ENCODE peak calls at places on chromosomes 13 and 19, in five cellular contexts. One of them, this sample, is unnamed.

GRCh38 chr13:80011448-80012212 is 329.3 kb downstream of the SPRY2 start:
- DNase-seq in D721Med: no peak
- DNase-seq in HS-5: no peak
- DNase-seq in stimulated activated CD4-positive, alpha-beta T cell treated with anti-CD3 and anti-CD28 coated beads, Interleukin-12 subunit alpha, Interleukin-12 subunit beta, amount 100 ng/mL, for 48 hours: no peak
- DNase-seq in neural progenitor cell: no peak
- DNase-seq in this sample: no peak

GRCh38 chr19:35314858-35315470 is 14.0 kb upstream of the CD22 start:
- DNase-seq in D721Med: no peak
- DNase-seq in HS-5: no peak
- DNase-seq in stimulated activated CD4-positive, alpha-beta T cell treated with anti-CD3 and anti-CD28 coated beads, Interleukin-12 subunit alpha, Interleukin-12 subunit beta, amount 100 ng/mL, for 48 hours: no peak
- DNase-seq in neural progenitor cell: no peak
- DNase-seq in this sample: no peak

GRCh38 chr19:55179570-55180484 is at the start of gene SYT5:
- DNase-seq in D721Med: no peak
- DNase-seq in HS-5: no peak
- DNase-seq in stimulated activated CD4-positive, alpha-beta T cell treated with anti-CD3 and anti-CD28 coated beads, Interleukin-12 subunit alpha, Interleukin-12 subunit beta, amount 100 ng/mL, for 48 hours: peak
- DNase-seq in neural progenitor cell: peak
- DNase-seq in this sample: no peak

GRCh38 chr13:48843630-48844380 is 131.9 kb upstream of the FNDC3A start:
- DNase-seq in D721Med: no peak
- DNase-seq in HS-5: no peak
- DNase-seq in stimulated activated CD4-positive, alpha-beta T cell treated with anti-CD3 and anti-CD28 coated beads, Interleukin-12 subunit alpha, Interleukin-12 subunit beta, amount 100 ng/mL, for 48 hours: no peak
- DNase-seq in neural progenitor cell: no peak
- DNase-seq in this sample: no peak

GRCh38 chr13:37716796-37717195 is 118.2 kb upstream of the POSTN start:
- DNase-seq in D721Med: no peak
- DNase-seq in HS-5: no peak
- DNase-seq in stimulated activated CD4-positive, alpha-beta T cell treated with anti-CD3 and anti-CD28 coated beads, Interleukin-12 subunit alpha, Interleukin-12 subunit beta, amount 100 ng/mL, for 48 hours: no peak
- DNase-seq in neural progenitor cell: no peak
- DNase-seq in this sample: no peak

GRCh38 chr19:10402441-10403038 is 802 bp downstream of the CDC37 start:
- DNase-seq in D721Med: no peak
- DNase-seq in HS-5: peak
- DNase-seq in stimulated activated CD4-positive, alpha-beta T cell treated with anti-CD3 and anti-CD28 coated beads, Interleukin-12 subunit alpha, Interleukin-12 subunit beta, amount 100 ng/mL, for 48 hours: no peak
- DNase-seq in neural progenitor cell: peak
- DNase-seq in this sample: no peak

GRCh38 chr13:44257806-44258205 is 115.8 kb upstream of the SERP2 start:
- DNase-seq in D721Med: no peak
- DNase-seq in HS-5: no peak
- DNase-seq in stimulated activated CD4-positive, alpha-beta T cell treated with anti-CD3 and anti-CD28 coated beads, Interleukin-12 subunit alpha, Interleukin-12 subunit beta, amount 100 ng/mL, for 48 hours: no peak
- DNase-seq in neural progenitor cell: no peak
- DNase-seq in this sample: no peak

GRCh38 chr19:15640904-15641597 is 354 bp downstream of the CYP4F3 start:
- DNase-seq in D721Med: no peak
- DNase-seq in HS-5: no peak
- DNase-seq in stimulated activated CD4-positive, alpha-beta T cell treated with anti-CD3 and anti-CD28 coated beads, Interleukin-12 subunit alpha, Interleukin-12 subunit beta, amount 100 ng/mL, for 48 hours: no peak
- DNase-seq in neural progenitor cell: no peak
- DNase-seq in this sample: no peak

GRCh38 chr13:21846605-21847004 is 175.7 kb downstream of the FGF9 start:
- DNase-seq in D721Med: no peak
- DNase-seq in HS-5: no peak
- DNase-seq in stimulated activated CD4-positive, alpha-beta T cell treated with anti-CD3 and anti-CD28 coated beads, Interleukin-12 subunit alpha, Interleukin-12 subunit beta, amount 100 ng/mL, for 48 hours: no peak
- DNase-seq in neural progenitor cell: no peak
- DNase-seq in this sample: no peak

GRCh38 chr13:25267715-25268114 is 19.6 kb downstream of the MTMR6 start:
- DNase-seq in D721Med: no peak
- DNase-seq in HS-5: no peak
- DNase-seq in stimulated activated CD4-positive, alpha-beta T cell treated with anti-CD3 and anti-CD28 coated beads, Interleukin-12 subunit alpha, Interleukin-12 subunit beta, amount 100 ng/mL, for 48 hours: no peak
- DNase-seq in neural progenitor cell: no peak
- DNase-seq in this sample: no peak

GRCh38 chr19:50858896-50859295 is 4.2 kb downstream of the KLK3 start:
- DNase-seq in D721Med: no peak
- DNase-seq in HS-5: no peak
- DNase-seq in stimulated activated CD4-positive, alpha-beta T cell treated with anti-CD3 and anti-CD28 coated beads, Interleukin-12 subunit alpha, Interleukin-12 subunit beta, amount 100 ng/mL, for 48 hours: no peak
- DNase-seq in neural progenitor cell: no peak
- DNase-seq in this sample: no peak

GRCh38 chr19:4730740-4731171 is 7.1 kb upstream of the DPP9 start:
- DNase-seq in D721Med: no peak
- DNase-seq in HS-5: no peak
- DNase-seq in stimulated activated CD4-positive, alpha-beta T cell treated with anti-CD3 and anti-CD28 coated beads, Interleukin-12 subunit alpha, Interleukin-12 subunit beta, amount 100 ng/mL, for 48 hours: peak
- DNase-seq in neural progenitor cell: no peak
- DNase-seq in this sample: no peak

GRCh38 chr13:59946924-59947323 is 216.8 kb downstream of the DIAPH3 start:
- DNase-seq in D721Med: no peak
- DNase-seq in HS-5: peak
- DNase-seq in stimulated activated CD4-positive, alpha-beta T cell treated with anti-CD3 and anti-CD28 coated beads, Interleukin-12 subunit alpha, Interleukin-12 subunit beta, amount 100 ng/mL, for 48 hours: no peak
- DNase-seq in neural progenitor cell: no peak
- DNase-seq in this sample: no peak

GRCh38 chr13:25171517-25172302 is at the start of gene AMER2:
- DNase-seq in D721Med: peak
- DNase-seq in HS-5: no peak
- DNase-seq in stimulated activated CD4-positive, alpha-beta T cell treated with anti-CD3 and anti-CD28 coated beads, Interleukin-12 subunit alpha, Interleukin-12 subunit beta, amount 100 ng/mL, for 48 hours: no peak
- DNase-seq in neural progenitor cell: peak
- DNase-seq in this sample: no peak

GRCh38 chr19:41621654-41622053 is 5.2 kb downstream of the CEACAM4 start:
- DNase-seq in D721Med: no peak
- DNase-seq in HS-5: no peak
- DNase-seq in stimulated activated CD4-positive, alpha-beta T cell treated with anti-CD3 and anti-CD28 coated beads, Interleukin-12 subunit alpha, Interleukin-12 subunit beta, amount 100 ng/mL, for 48 hours: no peak
- DNase-seq in neural progenitor cell: no peak
- DNase-seq in this sample: no peak

GRCh38 chr13:76904507-76904906 is 18.3 kb upstream of the KCTD12 start:
- DNase-seq in D721Med: no peak
- DNase-seq in HS-5: no peak
- DNase-seq in stimulated activated CD4-positive, alpha-beta T cell treated with anti-CD3 and anti-CD28 coated beads, Interleukin-12 subunit alpha, Interleukin-12 subunit beta, amount 100 ng/mL, for 48 hours: no peak
- DNase-seq in neural progenitor cell: no peak
- DNase-seq in this sample: no peak

GRCh38 chr19:10764340-10764894 is 46.5 kb downstream of the DNM2 start:
- DNase-seq in D721Med: no peak
- DNase-seq in HS-5: no peak
- DNase-seq in stimulated activated CD4-positive, alpha-beta T cell treated with anti-CD3 and anti-CD28 coated beads, Interleukin-12 subunit alpha, Interleukin-12 subunit beta, amount 100 ng/mL, for 48 hours: no peak
- DNase-seq in neural progenitor cell: no peak
- DNase-seq in this sample: no peak

GRCh38 chr19:40600086-40600917 is 867 bp upstream of the LTBP4 start:
- DNase-seq in D721Med: no peak
- DNase-seq in HS-5: no peak
- DNase-seq in stimulated activated CD4-positive, alpha-beta T cell treated with anti-CD3 and anti-CD28 coated beads, Interleukin-12 subunit alpha, Interleukin-12 subunit beta, amount 100 ng/mL, for 48 hours: no peak
- DNase-seq in neural progenitor cell: peak
- DNase-seq in this sample: no peak

GRCh38 chr19:38409631-38410133 is 6.8 kb downstream of the FAM98C start:
- DNase-seq in D721Med: no peak
- DNase-seq in HS-5: no peak
- DNase-seq in stimulated activated CD4-positive, alpha-beta T cell treated with anti-CD3 and anti-CD28 coated beads, Interleukin-12 subunit alpha, Interleukin-12 subunit beta, amount 100 ng/mL, for 48 hours: no peak
- DNase-seq in neural progenitor cell: no peak
- DNase-seq in this sample: no peak

GRCh38 chr13:102968572-102969228 is 97.5 kb downstream of the SLC10A2 start:
- DNase-seq in D721Med: no peak
- DNase-seq in HS-5: no peak
- DNase-seq in stimulated activated CD4-positive, alpha-beta T cell treated with anti-CD3 and anti-CD28 coated beads, Interleukin-12 subunit alpha, Interleukin-12 subunit beta, amount 100 ng/mL, for 48 hours: no peak
- DNase-seq in neural progenitor cell: no peak
- DNase-seq in this sample: no peak

GRCh38 chr19:19600793-19601346 is 17.6 kb downstream of the PBX4 start:
- DNase-seq in D721Med: no peak
- DNase-seq in HS-5: no peak
- DNase-seq in stimulated activated CD4-positive, alpha-beta T cell treated with anti-CD3 and anti-CD28 coated beads, Interleukin-12 subunit alpha, Interleukin-12 subunit beta, amount 100 ng/mL, for 48 hours: no peak
- DNase-seq in neural progenitor cell: no peak
- DNase-seq in this sample: no peak

GRCh38 chr13:98143601-98144500 is 957 bp downstream of the FARP1 start:
- DNase-seq in D721Med: no peak
- DNase-seq in HS-5: no peak
- DNase-seq in stimulated activated CD4-positive, alpha-beta T cell treated with anti-CD3 and anti-CD28 coated beads, Interleukin-12 subunit alpha, Interleukin-12 subunit beta, amount 100 ng/mL, for 48 hours: no peak
- DNase-seq in neural progenitor cell: peak
- DNase-seq in this sample: no peak

GRCh38 chr13:48976677-48977625 is 1.2 kb downstream of the FNDC3A start:
- DNase-seq in D721Med: no peak
- DNase-seq in HS-5: no peak
- DNase-seq in stimulated activated CD4-positive, alpha-beta T cell treated with anti-CD3 and anti-CD28 coated beads, Interleukin-12 subunit alpha, Interleukin-12 subunit beta, amount 100 ng/mL, for 48 hours: no peak
- DNase-seq in neural progenitor cell: no peak
- DNase-seq in this sample: no peak

GRCh38 chr13:48043789-48044503 is 6.4 kb downstream of the NUDT15 start:
- DNase-seq in D721Med: no peak
- DNase-seq in HS-5: no peak
- DNase-seq in stimulated activated CD4-positive, alpha-beta T cell treated with anti-CD3 and anti-CD28 coated beads, Interleukin-12 subunit alpha, Interleukin-12 subunit beta, amount 100 ng/mL, for 48 hours: no peak
- DNase-seq in neural progenitor cell: no peak
- DNase-seq in this sample: no peak

GRCh38 chr13:110006304-110006703 is 219.9 kb upstream of the IRS2 start:
- DNase-seq in D721Med: no peak
- DNase-seq in HS-5: no peak
- DNase-seq in stimulated activated CD4-positive, alpha-beta T cell treated with anti-CD3 and anti-CD28 coated beads, Interleukin-12 subunit alpha, Interleukin-12 subunit beta, amount 100 ng/mL, for 48 hours: no peak
- DNase-seq in neural progenitor cell: no peak
- DNase-seq in this sample: no peak

GRCh38 chr13:75600371-75600770 is 35.8 kb upstream of the LMO7 start:
- DNase-seq in D721Med: no peak
- DNase-seq in HS-5: no peak
- DNase-seq in stimulated activated CD4-positive, alpha-beta T cell treated with anti-CD3 and anti-CD28 coated beads, Interleukin-12 subunit alpha, Interleukin-12 subunit beta, amount 100 ng/mL, for 48 hours: no peak
- DNase-seq in neural progenitor cell: no peak
- DNase-seq in this sample: no peak

GRCh38 chr13:98141938-98142426 is 912 bp upstream of the FARP1 start:
- DNase-seq in D721Med: no peak
- DNase-seq in HS-5: no peak
- DNase-seq in stimulated activated CD4-positive, alpha-beta T cell treated with anti-CD3 and anti-CD28 coated beads, Interleukin-12 subunit alpha, Interleukin-12 subunit beta, amount 100 ng/mL, for 48 hours: no peak
- DNase-seq in neural progenitor cell: peak
- DNase-seq in this sample: no peak

This sample was measured in CMK.